ENCODE peak calls at places on chromosomes 5 and 9, in seven cellular contexts. U is brain microvascular endothelial cell, L is fibroblast of the aortic adventitia, O is psoas muscle, Z is AG09309, E is A549, B is GM12865. Q is an unnamed sample.

GRCh38 chr9:27473135-27473534 is 51.0 kb upstream of the IFNK start:
- DNase-seq in U (peak), L (no peak), O (peak), Z (no peak), E (no peak), B (no peak), Q (no peak)

GRCh38 chr9:108996653-108997052 is 16.6 kb downstream of the CTNNAL1 start:
- DNase-seq in U (no peak), L (peak), O (no peak), Z (no peak), E (no peak), B (no peak), Q (no peak)

GRCh38 chr9:135504262-135505229 is 4.1 kb downstream of the MRPS2 start:
- DNase-seq in U (peak), L (peak), O (peak), Z (no peak), E (peak), B (peak), Q (no peak)

GRCh38 chr9:16258191-16258590 is 612.3 kb downstream of the BNC2 start:
- DNase-seq in U (no peak), L (no peak), O (no peak), Z (no peak), E (no peak), B (no peak), Q (no peak)

GRCh38 chr5:179805529-179806249 is 977 bp downstream of the MGAT4B start:
- DNase-seq in U (no peak), L (no peak), O (peak), Z (no peak), E (no peak), B (peak), Q (no peak)

GRCh38 chr5:375336-375920 is 53.9 kb downstream of the AHRR start:
- DNase-seq in U (no peak), L (no peak), O (no peak), Z (no peak), E (no peak), B (no peak), Q (no peak)

GRCh38 chr5:53478411-53479044 is 1.9 kb upstream of the FST start:
- DNase-seq in U (peak), L (peak), O (no peak), Z (no peak), E (peak), B (peak), Q (no peak)

GRCh38 chr9:21795483-21795882 is 7.0 kb upstream of the MTAP start:
- DNase-seq in U (no peak), L (no peak), O (no peak), Z (no peak), E (no peak), B (no peak), Q (no peak)

GRCh38 chr5:104237574-104237973 is 675.0 kb upstream of the NUDT12 start:
- DNase-seq in U (no peak), L (no peak), O (no peak), Z (no peak), E (no peak), B (no peak), Q (no peak)

GRCh38 chr5:15774632-15775031 is 274.7 kb downstream of the FBXL7 start:
- DNase-seq in U (no peak), L (no peak), O (no peak), Z (no peak), E (no peak), B (no peak), Q (no peak)

GRCh38 chr9:76180541-76180940 is 213.7 kb downstream of the RFK start:
- DNase-seq in U (peak), L (peak), O (no peak), Z (no peak), E (no peak), B (no peak), Q (no peak)

GRCh38 chr9:13805566-13805965 is 508.4 kb downstream of the NFIB start:
- DNase-seq in U (no peak), L (no peak), O (no peak), Z (no peak), E (no peak), B (no peak), Q (no peak)

GRCh38 chr5:28914302-28914701 is 1875.9 kb upstream of the CDH9 start:
- DNase-seq in U (no peak), L (no peak), O (no peak), Z (no peak), E (no peak), B (no peak), Q (no peak)

GRCh38 chr5:55597014-55597981 is 62.5 kb upstream of the PLPP1 start:
- DNase-seq in U (peak), L (peak), O (peak), Z (no peak), E (no peak), B (no peak), Q (no peak)

GRCh38 chr9:78678901-78679300 is 382.0 kb downstream of the PSAT1 start:
- DNase-seq in U (no peak), L (no peak), O (no peak), Z (no peak), E (no peak), B (no peak), Q (no peak)

GRCh38 chr5:32754251-32754650 is 43.1 kb downstream of the NPR3 start:
- DNase-seq in U (no peak), L (peak), O (no peak), Z (no peak), E (no peak), B (no peak), Q (no peak)

GRCh38 chr5:135233477-135233876 is 165.6 kb downstream of the MACROH2A1 start:
- DNase-seq in U (no peak), L (no peak), O (peak), Z (no peak), E (no peak), B (no peak), Q (no peak)

GRCh38 chr5:23675456-23675855 is 168.0 kb downstream of the PRDM9 start:
- DNase-seq in U (no peak), L (no peak), O (no peak), Z (no peak), E (no peak), B (no peak), Q (no peak)

GRCh38 chr9:137276757-137277328 is 683 bp upstream of the TOR4A start:
- DNase-seq in U (no peak), L (peak), O (peak), Z (no peak), E (no peak), B (peak), Q (no peak)

GRCh38 chr9:88514247-88514646 is 20.7 kb upstream of the NXNL2 start:
- DNase-seq in U (no peak), L (no peak), O (no peak), Z (no peak), E (no peak), B (no peak), Q (no peak)

GRCh38 chr9:114289106-114289505 is 33.8 kb upstream of the ORM1 start:
- DNase-seq in U (no peak), L (no peak), O (peak), Z (no peak), E (no peak), B (no peak), Q (no peak)

GRCh38 chr9:71487046-71487445 is 281.3 kb downstream of the CEMIP2 start:
- DNase-seq in U (no peak), L (no peak), O (peak), Z (peak), E (no peak), B (no peak), Q (no peak)

GRCh38 chr5:174086751-174087150 is 41.2 kb downstream of the NSG2 start:
- DNase-seq in U (no peak), L (no peak), O (no peak), Z (no peak), E (no peak), B (no peak), Q (no peak)

GRCh38 chr5:10337107-10337506 is 16.4 kb upstream of the MARCHF6 start:
- DNase-seq in U (no peak), L (no peak), O (no peak), Z (no peak), E (no peak), B (no peak), Q (no peak)

GRCh38 chr5:146758898-146759297 is 119.7 kb downstream of the PPP2R2B start:
- DNase-seq in U (no peak), L (peak), O (no peak), Z (no peak), E (no peak), B (no peak), Q (no peak)

GRCh38 chr5:181052526-181052927 is 12.5 kb downstream of the BTNL9 start:
- DNase-seq in U (no peak), L (no peak), O (no peak), Z (no peak), E (no peak), B (peak), Q (no peak)

GRCh38 chr5:181053760-181054122 is 13.7 kb downstream of the BTNL9 start:
- DNase-seq in U (no peak), L (no peak), O (no peak), Z (no peak), E (no peak), B (peak), Q (no peak)

GRCh38 chr5:181050016-181050415 is 9.9 kb downstream of the BTNL9 start:
- DNase-seq in U (no peak), L (no peak), O (no peak), Z (no peak), E (no peak), B (no peak), Q (no peak)

GRCh38 chr5:181052928-181053759 is 13.1 kb downstream of the BTNL9 start:
- DNase-seq in U (no peak), L (no peak), O (no peak), Z (no peak), E (peak), B (peak), Q (no peak)

GRCh38 chr5:181051841-181052525 is 11.9 kb downstream of the BTNL9 start:
- DNase-seq in U (no peak), L (no peak), O (no peak), Z (no peak), E (no peak), B (peak), Q (no peak)
- H3K4me3 ChIP-seq in U (no peak), L (no peak), O (peak), Z (no peak), E (peak), B (peak), Q (no peak)

GRCh38 chr5:79206541-79206940 is 29.4 kb upstream of the JMY start:
- DNase-seq in U (no peak), L (no peak), O (no peak), Z (no peak), E (no peak), B (no peak), Q (no peak)
- H3K4me3 ChIP-seq in U (no peak), L (no peak), O (no peak), Z (no peak), E (no peak), B (no peak), Q (no peak)

DNA sequence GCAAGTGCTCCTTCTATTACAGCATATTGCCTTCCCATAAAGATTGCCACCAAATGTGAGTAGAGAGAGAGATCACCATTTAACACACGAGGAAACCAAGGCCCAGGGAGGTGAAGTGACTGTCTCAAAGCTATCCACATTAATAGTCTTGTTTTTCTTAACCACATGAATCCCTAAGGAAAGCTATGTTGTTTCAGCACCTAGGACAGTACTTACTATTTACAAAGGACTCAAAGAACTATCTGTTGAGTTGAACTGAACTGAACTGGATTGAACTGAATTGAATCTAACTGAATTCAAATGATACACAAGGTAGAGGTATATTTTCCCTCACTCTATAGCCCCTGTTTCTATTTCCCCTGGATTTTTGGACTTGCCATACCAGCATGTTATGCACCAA is 430.4 kb downstream of the CAAP1 start:
- DNase-seq in U (no peak), L (no peak), O (no peak), Z (no peak), E (no peak), B (no peak), Q (peak)
- H3K4me3 ChIP-seq in U (no peak), L (no peak), O (no peak), Z (no peak), E (no peak), B (no peak), Q (no peak)

GRCh38 chr5:125481506-125482455 is 735.3 kb upstream of the ZNF608 start:
- DNase-seq in U (no peak), L (no peak), O (no peak), Z (no peak), E (no peak), B (no peak), Q (no peak)

GRCh38 chr5:125485003-125485641 is 738.7 kb upstream of the ZNF608 start:
- DNase-seq in U (peak), L (peak), O (no peak), Z (peak), E (peak), B (peak), Q (peak)

GRCh38 chr5:125483609-125484008 is 737.2 kb upstream of the ZNF608 start:
- DNase-seq in U (no peak), L (no peak), O (no peak), Z (no peak), E (no peak), B (no peak), Q (no peak)

GRCh38 chr5:125486634-125487033 is 740.2 kb upstream of the ZNF608 start:
- DNase-seq in U (peak), L (peak), O (no peak), Z (no peak), E (no peak), B (no peak), Q (peak)

GRCh38 chr5:125484272-125485002 is 738.0 kb upstream of the ZNF608 start:
- DNase-seq in U (peak), L (peak), O (peak), Z (peak), E (peak), B (no peak), Q (peak)
- H3K4me3 ChIP-seq in U (peak), L (no peak), O (peak), Z (no peak), E (peak), B (no peak), Q (no peak)

GRCh38 chr5:140547508-140548299 is at the start of gene EIF4EBP3:
- DNase-seq in U (peak), L (peak), O (peak), Z (peak), E (peak), B (peak), Q (peak)

GRCh38 chr5:140546851-140547507 is 483 bp upstream of the EIF4EBP3 start:
- DNase-seq in U (no peak), L (no peak), O (no peak), Z (no peak), E (no peak), B (no peak), Q (no peak)

GRCh38 chr5:140548791-140549190 is 1.3 kb downstream of the EIF4EBP3 start:
- DNase-seq in U (no peak), L (no peak), O (no peak), Z (no peak), E (no peak), B (no peak), Q (no peak)

GRCh38 chr5:140549237-140550144 is 2.0 kb downstream of the EIF4EBP3 start:
- DNase-seq in U (peak), L (peak), O (peak), Z (no peak), E (no peak), B (no peak), Q (no peak)

GRCh38 chr5:140548300-140548688 is 832 bp downstream of the EIF4EBP3 start:
- DNase-seq in U (no peak), L (no peak), O (no peak), Z (no peak), E (no peak), B (no peak), Q (no peak)
- H3K4me3 ChIP-seq in U (peak), L (peak), O (peak), Z (peak), E (no peak), B (peak), Q (no peak)